ENCODE peak calls at places on chromosomes 12 and 14, in ten cellular contexts. R is activated naive CD8-positive, alpha-beta T cell treated with anti-CD3 and anti-CD28 coated beads, Interleukin-2, amount 50 U/mL, for 16 hours; V is heart right ventricle; U is epithelial cell of esophagus; E is activated CD8-positive, alpha-beta memory T cell treated with anti-CD3 and anti-CD28 coated beads, Interleukin-2, amount 50 U/mL, for 48 hours; T is T-cell; D is RWPE2; L is cardiac fibroblast; M is COR-L47; J is stomach. Q is an unnamed sample.
A peak's percentile ranks its signal among the peaks of the same experiment; 100 is the strongest.

GRCh38 chr14:24816011-24816928 is 182.3 kb upstream of the GZMB start:
- DNase-seq in L (no peak), U (peak; percentile 29), T (no peak), E (no peak), J (peak; percentile 47), V (no peak), R (no peak), D (no peak), M (no peak), Q (no peak)

GRCh38 chr12:65609359-65609771 is 214.9 kb upstream of the HMGA2 start:
- DNase-seq in V (no peak), L (peak; percentile 95), D (peak; percentile 55), M (no peak), U (peak; percentile 82), E (no peak), R (no peak), J (no peak), T (no peak), Q (no peak)

GRCh38 chr12:51788876-51789275 is 59.6 kb downstream of the FIGNL2 start:
- DNase-seq in E (no peak), U (peak; percentile 63), V (no peak), R (no peak), J (no peak), T (no peak), M (no peak), L (peak; percentile 71), D (no peak), Q (no peak)

GRCh38 chr14:37637341-37637740 is 41.9 kb downstream of the TTC6 start:
- DNase-seq in J (no peak), U (no peak), T (no peak), R (no peak), E (no peak), M (no peak), D (no peak), L (no peak), V (no peak), Q (no peak)

GRCh38 chr12:143964-144649 is 69.8 kb downstream of the SLC6A12 start:
- DNase-seq in J (peak; percentile 60), E (no peak), T (no peak), D (no peak), L (no peak), M (no peak), V (no peak), U (peak; percentile 5), R (no peak), Q (no peak)

GRCh38 chr14:91350813-91351507 is 66.7 kb downstream of the CCDC88C start:
- DNase-seq in T (no peak), D (peak; percentile 41), L (no peak), E (no peak), V (no peak), M (no peak), J (no peak), R (peak; percentile 44), U (peak; percentile 25), Q (peak; percentile 72)

GRCh38 chr14:55800443-55800842 is 220.4 kb downstream of the KTN1 start:
- DNase-seq in V (no peak), L (no peak), R (no peak), M (no peak), J (no peak), U (no peak), T (no peak), E (no peak), D (no peak), Q (no peak)

GRCh38 chr12:108734200-108734906 is 3.0 kb upstream of the CORO1C start:
- DNase-seq in T (no peak), D (peak; percentile 75), L (peak; percentile 98), E (no peak), M (no peak), V (no peak), R (no peak), J (peak; percentile 61), U (peak; percentile 97), Q (no peak)

GRCh38 chr14:85528882-85529585 is 910 bp upstream of the FLRT2 start:
- DNase-seq in V (no peak), M (no peak), E (no peak), R (no peak), J (no peak), U (peak; percentile 78), D (no peak), L (peak; percentile 87), T (no peak), Q (no peak)

GRCh38 chr14:77120771-77121743 is 20.5 kb downstream of the ZDHHC22 start:
- DNase-seq in M (no peak), J (peak; percentile 53), R (no peak), U (no peak), L (no peak), T (peak; percentile 31), E (no peak), D (no peak), V (no peak), Q (no peak)

GRCh38 chr14:35189422-35189821 is 67.1 kb downstream of the PRORP start:
- DNase-seq in U (no peak), D (no peak), L (no peak), V (no peak), R (no peak), T (no peak), E (no peak), J (no peak), M (no peak), Q (no peak)

GRCh38 chr14:67387195-67387594 is 24.8 kb downstream of the PLEK2 start:
- DNase-seq in E (no peak), T (no peak), R (no peak), L (peak; percentile 26), J (no peak), V (no peak), D (no peak), M (no peak), U (peak; percentile 33), Q (no peak)

GRCh38 chr14:104552738-104553125 is 26.8 kb upstream of the C14orf180 start:
- DNase-seq in U (no peak), T (no peak), M (no peak), V (no peak), J (no peak), E (no peak), R (no peak), L (no peak), D (peak; percentile 55), Q (no peak)

GRCh38 chr14:71166434-71166833 is 259.2 kb downstream of the PCNX1 start:
- DNase-seq in M (peak; percentile 37), R (no peak), D (no peak), U (peak; percentile 74), V (no peak), J (no peak), T (no peak), L (peak; percentile 81), E (no peak), Q (peak; percentile 6)

Q was measured in stimulated activated naive CD4-positive, alpha-beta T cell.